ENCODE peak calls at places on chromosomes 4 and X, in seven cellular contexts. One of them, this sample, is unnamed.

GRCh38 chrX:10235851-10236250 is 79.1 kb downstream of the CLCN4 start:
- DNase-seq in CD8-positive, alpha-beta T cell: no peak
- DNase-seq in thyroid gland: no peak
- DNase-seq in upper lobe of right lung: no peak
- DNase-seq in MM.1S: no peak
- DNase-seq in heart right ventricle: no peak
- DNase-seq in GM23338: no peak
- DNase-seq in this sample: no peak

GRCh38 chr4:3871181-3871852 is 105.1 kb downstream of the ADRA2C start:
- DNase-seq in heart right ventricle: no peak
- DNase-seq in thyroid gland: peak; percentile 45
- DNase-seq in CD8-positive, alpha-beta T cell: no peak
- DNase-seq in GM23338: peak; percentile 94
- DNase-seq in MM.1S: peak; percentile 13
- DNase-seq in upper lobe of right lung: peak; percentile 56
- DNase-seq in this sample: no peak

GRCh38 chr4:3724319-3725231 is 41.6 kb upstream of the ADRA2C start:
- DNase-seq in upper lobe of right lung: no peak
- DNase-seq in heart right ventricle: no peak
- DNase-seq in MM.1S: no peak
- DNase-seq in CD8-positive, alpha-beta T cell: no peak
- DNase-seq in thyroid gland: no peak
- DNase-seq in GM23338: peak; percentile 37
- DNase-seq in this sample: no peak

GRCh38 chr4:186095406-186095805 is 9.1 kb upstream of the FAM149A start:
- DNase-seq in CD8-positive, alpha-beta T cell: no peak
- DNase-seq in upper lobe of right lung: no peak
- DNase-seq in GM23338: no peak
- DNase-seq in thyroid gland: no peak
- DNase-seq in MM.1S: no peak
- DNase-seq in heart right ventricle: no peak
- DNase-seq in this sample: no peak

GRCh38 chr4:66482186-66482585 is 811.9 kb upstream of the EPHA5 start:
- DNase-seq in thyroid gland: no peak
- DNase-seq in MM.1S: no peak
- DNase-seq in heart right ventricle: no peak
- DNase-seq in GM23338: no peak
- DNase-seq in upper lobe of right lung: no peak
- DNase-seq in CD8-positive, alpha-beta T cell: no peak
- DNase-seq in this sample: no peak

GRCh38 chr4:17029432-17029831 is 131.0 kb upstream of the LDB2 start:
- DNase-seq in MM.1S: no peak
- DNase-seq in thyroid gland: no peak
- DNase-seq in upper lobe of right lung: no peak
- DNase-seq in heart right ventricle: no peak
- DNase-seq in CD8-positive, alpha-beta T cell: no peak
- DNase-seq in GM23338: no peak
- DNase-seq in this sample: no peak

GRCh38 chr4:185183622-185184281 is 20.0 kb downstream of the CFAP97 start:
- DNase-seq in upper lobe of right lung: no peak
- DNase-seq in thyroid gland: peak; percentile 84
- DNase-seq in GM23338: peak; percentile 93
- DNase-seq in MM.1S: peak; percentile 83
- DNase-seq in heart right ventricle: peak; percentile 90
- DNase-seq in CD8-positive, alpha-beta T cell: peak; percentile 68
- DNase-seq in this sample: peak; percentile 70

GRCh38 chrX:1542994-1543725 is 6.2 kb upstream of the P2RY8 start:
- DNase-seq in CD8-positive, alpha-beta T cell: no peak
- DNase-seq in heart right ventricle: no peak
- DNase-seq in thyroid gland: no peak
- DNase-seq in GM23338: no peak
- DNase-seq in upper lobe of right lung: no peak
- DNase-seq in MM.1S: no peak
- DNase-seq in this sample: no peak

GRCh38 chrX:84865113-84865512 is 138.6 kb upstream of the APOOL start:
- DNase-seq in GM23338: no peak
- DNase-seq in upper lobe of right lung: no peak
- DNase-seq in heart right ventricle: no peak
- DNase-seq in CD8-positive, alpha-beta T cell: no peak
- DNase-seq in MM.1S: no peak
- DNase-seq in thyroid gland: no peak
- DNase-seq in this sample: no peak

GRCh38 chr4:93814722-93815121 is 13.8 kb upstream of the ATOH1 start:
- DNase-seq in upper lobe of right lung: no peak
- DNase-seq in heart right ventricle: peak; percentile 29
- DNase-seq in MM.1S: peak; percentile 19
- DNase-seq in CD8-positive, alpha-beta T cell: no peak
- DNase-seq in GM23338: peak; percentile 41
- DNase-seq in thyroid gland: peak; percentile 11
- DNase-seq in this sample: no peak

GRCh38 chr4:27360651-27361347 is 500.2 kb downstream of the STIM2 start:
- DNase-seq in upper lobe of right lung: no peak
- DNase-seq in CD8-positive, alpha-beta T cell: no peak
- DNase-seq in MM.1S: no peak
- DNase-seq in heart right ventricle: peak; percentile 8
- DNase-seq in GM23338: peak; percentile 29
- DNase-seq in thyroid gland: no peak
- DNase-seq in this sample: no peak

GRCh38 chr4:40214038-40214437 is 17.2 kb downstream of the RHOH start:
- DNase-seq in MM.1S: no peak
- DNase-seq in upper lobe of right lung: no peak
- DNase-seq in thyroid gland: no peak
- DNase-seq in CD8-positive, alpha-beta T cell: peak; percentile 54
- DNase-seq in GM23338: no peak
- DNase-seq in heart right ventricle: no peak
- DNase-seq in this sample: peak; percentile 67

GRCh38 chr4:140308366-140309123 is 64.9 kb upstream of the SCOC start:
- DNase-seq in MM.1S: peak; percentile 78
- DNase-seq in CD8-positive, alpha-beta T cell: no peak
- DNase-seq in upper lobe of right lung: no peak
- DNase-seq in thyroid gland: no peak
- DNase-seq in GM23338: no peak
- DNase-seq in heart right ventricle: peak; percentile 75
- DNase-seq in this sample: no peak

GRCh38 chrX:104211187-104211586 is 43.5 kb downstream of the ESX1 start:
- DNase-seq in MM.1S: no peak
- DNase-seq in GM23338: no peak
- DNase-seq in heart right ventricle: no peak
- DNase-seq in thyroid gland: no peak
- DNase-seq in CD8-positive, alpha-beta T cell: no peak
- DNase-seq in upper lobe of right lung: no peak
- DNase-seq in this sample: no peak

GRCh38 chr4:153962311-153963039 is 173.6 kb upstream of the SFRP2 start:
- DNase-seq in thyroid gland: no peak
- DNase-seq in MM.1S: no peak
- DNase-seq in upper lobe of right lung: no peak
- DNase-seq in CD8-positive, alpha-beta T cell: no peak
- DNase-seq in GM23338: no peak
- DNase-seq in heart right ventricle: no peak
- DNase-seq in this sample: no peak

GRCh38 chrX:45063319-45064095 is 137.2 kb downstream of the DIPK2B start:
- DNase-seq in upper lobe of right lung: no peak
- DNase-seq in thyroid gland: no peak
- DNase-seq in MM.1S: no peak
- DNase-seq in CD8-positive, alpha-beta T cell: no peak
- DNase-seq in heart right ventricle: no peak
- DNase-seq in GM23338: no peak
- DNase-seq in this sample: no peak

GRCh38 chrX:45077748-45078424 is 122.8 kb downstream of the DIPK2B start:
- DNase-seq in thyroid gland: no peak
- DNase-seq in upper lobe of right lung: no peak
- DNase-seq in CD8-positive, alpha-beta T cell: no peak
- DNase-seq in heart right ventricle: no peak
- DNase-seq in MM.1S: peak; percentile 59
- DNase-seq in GM23338: no peak
- DNase-seq in this sample: no peak

GRCh38 chrX:13250831-13251612 is 68.8 kb downstream of the ATXN3L start:
- DNase-seq in heart right ventricle: peak; percentile 48
- DNase-seq in upper lobe of right lung: no peak
- DNase-seq in GM23338: no peak
- DNase-seq in thyroid gland: peak; percentile 3
- DNase-seq in MM.1S: no peak
- DNase-seq in CD8-positive, alpha-beta T cell: no peak
- DNase-seq in this sample: no peak

DNA sequence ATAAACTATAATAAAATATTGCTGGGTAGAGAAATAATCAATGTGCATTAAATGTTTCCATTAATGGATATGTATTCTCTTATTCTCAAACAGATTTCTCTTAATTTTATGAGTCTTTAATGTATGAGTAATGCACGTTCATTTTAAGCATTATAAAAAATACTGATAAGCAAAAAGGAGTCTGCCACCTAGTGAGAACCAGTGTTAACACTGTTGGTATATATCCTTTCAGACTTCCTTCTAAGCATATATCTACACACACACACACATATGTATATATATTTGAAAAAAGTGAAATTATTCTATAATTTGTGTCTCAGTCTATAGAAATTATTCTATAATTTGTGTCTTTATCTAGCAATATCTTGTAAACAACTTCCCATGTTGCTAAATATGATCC is 49.9 kb upstream of the MTMR1 start:
- DNase-seq in thyroid gland: no peak
- DNase-seq in GM23338: no peak
- DNase-seq in upper lobe of right lung: no peak
- DNase-seq in heart right ventricle: no peak
- DNase-seq in MM.1S: no peak
- DNase-seq in CD8-positive, alpha-beta T cell: no peak
- DNase-seq in this sample: no peak
- TF ChIP-seq CTCF in thyroid gland: no peak
- TF ChIP-seq CTCF in GM23338: no peak
- TF ChIP-seq CTCF in upper lobe of right lung: no peak
- TF ChIP-seq CTCF in heart right ventricle: no peak
- TF ChIP-seq CTCF in MM.1S: no peak
- TF ChIP-seq CTCF in CD8-positive, alpha-beta T cell: no peak
- TF ChIP-seq CTCF in this sample: no peak

DNA sequence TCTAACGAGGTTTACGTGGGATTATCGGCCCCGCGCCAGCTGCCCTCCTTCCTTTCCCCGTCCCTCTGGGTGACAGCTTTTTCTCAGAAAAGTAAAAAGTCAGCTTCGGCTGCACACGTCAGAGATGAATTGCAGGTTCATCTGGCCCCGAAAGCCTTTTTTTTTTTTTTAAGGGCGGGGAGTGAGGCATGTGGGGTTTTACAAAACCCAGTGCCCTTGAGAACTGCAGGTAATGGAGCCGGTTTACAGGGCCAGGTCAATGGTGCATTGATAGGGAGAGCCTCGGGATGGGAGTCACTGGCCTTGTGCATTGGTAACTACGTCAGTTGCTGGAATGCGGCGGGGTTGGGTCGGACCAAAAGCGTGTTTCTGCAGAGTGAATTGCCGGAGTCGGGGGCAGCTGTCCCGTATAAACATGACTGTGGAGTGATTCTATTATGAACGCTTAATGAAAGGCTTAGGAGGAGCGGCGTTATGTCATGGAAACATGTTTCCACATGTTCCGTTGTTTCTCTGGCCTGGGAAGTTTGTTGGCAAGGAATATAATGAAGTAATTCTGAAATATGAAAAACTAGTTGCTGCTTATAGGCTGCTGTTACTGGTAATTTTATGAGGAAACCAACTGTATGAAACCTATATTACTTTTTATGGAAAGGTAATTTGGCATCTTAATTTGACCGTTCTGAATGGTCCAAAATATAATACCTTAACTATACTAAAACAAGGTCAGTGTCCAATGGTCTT is 1.1 kb downstream of the HSPA4L start:
- DNase-seq in upper lobe of right lung: peak; percentile 71
- DNase-seq in GM23338: peak; percentile 69
- DNase-seq in MM.1S: peak; percentile 52
- DNase-seq in CD8-positive, alpha-beta T cell: no peak
- DNase-seq in thyroid gland: peak; percentile 56
- DNase-seq in heart right ventricle: peak; percentile 80
- DNase-seq in this sample: no peak
- H3K27ac ChIP-seq in upper lobe of right lung: peak overlapping the region; percentile 44
- H3K27ac ChIP-seq in GM23338: no peak overlapping the region
- H3K27ac ChIP-seq in MM.1S: peak overlapping the region; percentile 49
- H3K27ac ChIP-seq in CD8-positive, alpha-beta T cell: no peak overlapping the region
- H3K27ac ChIP-seq in thyroid gland: no peak overlapping the region
- H3K27ac ChIP-seq in heart right ventricle: peak overlapping the region; percentile 76
- H3K27ac ChIP-seq in this sample: no peak overlapping the region

GRCh38 chr4:110643096-110643495 is 20.2 kb upstream of the PITX2 start:
- DNase-seq in heart right ventricle: no peak
- DNase-seq in thyroid gland: no peak
- DNase-seq in MM.1S: no peak
- DNase-seq in upper lobe of right lung: no peak
- DNase-seq in GM23338: peak; percentile 68
- DNase-seq in CD8-positive, alpha-beta T cell: no peak
- DNase-seq in this sample: no peak
- H3K27me3 ChIP-seq in heart right ventricle: peaks cover 92% of the 10 kb centered on the region
- H3K27me3 ChIP-seq in thyroid gland: peaks cover 26% of the 10 kb centered on the region
- H3K27me3 ChIP-seq in MM.1S: no peaks in the 10 kb centered on the region
- H3K27me3 ChIP-seq in upper lobe of right lung: peaks cover 69% of the 10 kb centered on the region
- H3K27me3 ChIP-seq in GM23338: peaks cover 52% of the 10 kb centered on the region
- H3K27me3 ChIP-seq in CD8-positive, alpha-beta T cell: no peaks in the 10 kb centered on the region
- H3K27me3 ChIP-seq in this sample: peaks cover 70% of the 10 kb centered on the region

GRCh38 chr4:77996076-77996475 is 61.0 kb upstream of the FRAS1 start:
- DNase-seq in GM23338: no peak
- DNase-seq in upper lobe of right lung: no peak
- DNase-seq in heart right ventricle: no peak
- DNase-seq in CD8-positive, alpha-beta T cell: no peak
- DNase-seq in thyroid gland: no peak
- DNase-seq in MM.1S: no peak
- DNase-seq in this sample: no peak

GRCh38 chr4:77990456-77990855 is 66.7 kb upstream of the FRAS1 start:
- DNase-seq in CD8-positive, alpha-beta T cell: no peak
- DNase-seq in MM.1S: no peak
- DNase-seq in upper lobe of right lung: no peak
- DNase-seq in heart right ventricle: no peak
- DNase-seq in GM23338: no peak
- DNase-seq in thyroid gland: no peak
- DNase-seq in this sample: no peak

GRCh38 chr4:77989986-77990385 is 67.1 kb upstream of the FRAS1 start:
- DNase-seq in heart right ventricle: no peak
- DNase-seq in thyroid gland: no peak
- DNase-seq in CD8-positive, alpha-beta T cell: no peak
- DNase-seq in GM23338: no peak
- DNase-seq in MM.1S: no peak
- DNase-seq in upper lobe of right lung: no peak
- DNase-seq in this sample: no peak

GRCh38 chr4:77990904-77991358 is 66.2 kb upstream of the FRAS1 start:
- DNase-seq in heart right ventricle: no peak
- DNase-seq in MM.1S: no peak
- DNase-seq in GM23338: no peak
- DNase-seq in thyroid gland: no peak
- DNase-seq in CD8-positive, alpha-beta T cell: no peak
- DNase-seq in upper lobe of right lung: no peak
- DNase-seq in this sample: no peak

DNA sequence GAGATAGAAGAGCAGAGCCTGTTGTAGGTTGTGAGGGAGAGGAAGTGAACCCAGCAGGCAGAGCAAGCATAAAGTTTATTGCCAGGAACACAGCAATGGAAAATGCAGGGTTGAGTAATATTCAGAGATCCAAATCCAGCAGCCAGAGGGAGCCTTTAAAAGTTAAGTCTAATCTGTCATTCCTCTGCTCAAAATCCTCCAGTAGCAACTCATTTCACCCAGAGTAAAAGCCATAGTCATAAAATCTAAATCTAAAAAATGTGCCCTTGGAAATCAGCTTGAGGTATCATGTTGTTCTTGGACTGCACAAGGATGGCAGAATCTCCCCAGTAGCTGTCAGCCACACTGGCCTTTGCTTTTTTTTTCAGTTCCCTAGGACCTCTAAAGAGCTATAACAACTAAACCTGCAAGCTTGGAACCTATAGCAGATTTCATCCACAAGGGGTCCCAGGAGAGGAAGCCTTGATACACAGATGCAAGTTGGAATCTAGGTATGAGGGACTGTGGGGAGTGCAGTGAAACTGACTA is 62.9 kb upstream of the FRAS1 start:
- DNase-seq in MM.1S: peak; percentile 73
- DNase-seq in thyroid gland: peak; percentile 52
- DNase-seq in upper lobe of right lung: no peak
- DNase-seq in GM23338: peak; percentile 96
- DNase-seq in heart right ventricle: peak; percentile 11
- DNase-seq in CD8-positive, alpha-beta T cell: no peak
- DNase-seq in this sample: no peak
- TF ChIP-seq CTCF in MM.1S: peak; percentile 78
- TF ChIP-seq CTCF in thyroid gland: peak; percentile 81
- TF ChIP-seq CTCF in upper lobe of right lung: peak; percentile 56
- TF ChIP-seq CTCF in GM23338: peak; percentile 81
- TF ChIP-seq CTCF in heart right ventricle: peak; percentile 65
- TF ChIP-seq CTCF in CD8-positive, alpha-beta T cell: no peak
- TF ChIP-seq CTCF in this sample: peak; percentile 8

This sample was measured in CD4-positive, alpha-beta T cell.